ENCODE peak calls at places on chromosomes 1 and 21, in four cellular contexts. B, W, V and Y are unnamed samples.

GRCh38 chr1:66728021-66728420 is 24.2 kb upstream of the DYNLT5 start:
- DNase-seq in B (no peak), V (no peak), W (peak), Y (peak)

GRCh38 chr1:201262963-201263608 is 20.2 kb upstream of the PKP1 start:
- DNase-seq in V (no peak), B (no peak), W (no peak), Y (no peak)

GRCh38 chr1:241658081-241658793 is 6.2 kb downstream of the WDR64 start:
- DNase-seq in W (no peak), V (no peak), B (no peak), Y (peak)

GRCh38 chr1:192705510-192705909 is 69.6 kb downstream of the RGS13 start:
- DNase-seq in W (no peak), B (no peak), V (no peak), Y (no peak)

GRCh38 chr1:114353233-114353632 is 157.8 kb downstream of the TRIM33 start:
- DNase-seq in B (peak), W (peak), V (peak), Y (peak)

GRCh38 chr1:84078108-84078823 is 65.8 kb upstream of the PRKACB start:
- DNase-seq in B (peak), V (peak), W (peak), Y (peak)

GRCh38 chr1:114379358-114379757 is 131.6 kb downstream of the TRIM33 start:
- DNase-seq in W (no peak), B (no peak), V (no peak), Y (no peak)

GRCh38 chr1:28571911-28572310 is 19.0 kb downstream of the TRNAU1AP start:
- DNase-seq in B (no peak), W (no peak), V (no peak), Y (no peak)

GRCh38 chr1:91550961-91551360 is 50.3 kb downstream of the CDC7 start:
- DNase-seq in W (peak), V (peak), B (no peak), Y (no peak)

GRCh38 chr1:101140041-101140718 is 96.6 kb upstream of the S1PR1 start:
- DNase-seq in B (no peak), V (no peak), W (no peak), Y (no peak)

GRCh38 chr1:41024953-41025352 is 3.4 kb upstream of the SLFNL1 start:
- DNase-seq in V (no peak), W (no peak), B (no peak), Y (no peak)

GRCh38 chr1:96968582-96969378 is 247.2 kb downstream of the PTBP2 start:
- DNase-seq in W (peak), B (no peak), V (no peak), Y (peak)

GRCh38 chr1:178726545-178726944 is 1.5 kb downstream of the RALGPS2 start:
- DNase-seq in V (no peak), B (no peak), W (no peak), Y (no peak)
- H3K4me3 ChIP-seq in V (peak), B (peak), W (peak), Y (peak)

GRCh38 chr1:5427026-5427613 is 565.1 kb downstream of the NPHP4 start:
- DNase-seq in V (no peak), W (no peak), B (no peak), Y (no peak)

GRCh38 chr1:5423109-5423508 is 569.1 kb downstream of the NPHP4 start:
- DNase-seq in B (peak), V (no peak), W (no peak), Y (no peak)

GRCh38 chr1:5425304-5425703 is 566.9 kb downstream of the NPHP4 start:
- DNase-seq in B (no peak), V (no peak), W (no peak), Y (no peak)

GRCh38 chr1:5428391-5428790 is 563.8 kb downstream of the NPHP4 start:
- DNase-seq in W (no peak), B (no peak), V (no peak), Y (no peak)

DNA sequence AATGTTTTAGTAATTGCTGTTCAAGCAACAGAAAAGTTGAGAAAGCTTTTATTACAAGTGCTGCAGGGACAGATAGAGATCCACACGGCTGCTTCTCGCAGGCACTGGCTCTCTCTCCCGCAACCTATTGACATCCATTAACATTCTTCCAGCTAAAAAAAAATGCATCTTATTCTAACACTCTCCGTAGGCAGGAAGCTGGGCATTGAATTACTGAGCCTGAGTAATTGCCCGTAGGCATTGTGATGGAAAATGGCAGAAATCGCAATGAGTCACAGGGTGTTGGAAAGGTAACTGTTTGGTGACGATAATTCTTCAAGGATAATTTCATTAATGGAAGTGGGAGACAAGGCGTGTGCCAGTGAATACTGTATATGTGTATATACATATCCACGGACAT is 567.4 kb downstream of the NPHP4 start:
- DNase-seq in V (no peak), B (no peak), W (no peak), Y (no peak)
- TF ChIP-seq CTCF in V (no peak), B (no peak), W (no peak), Y (no peak)

GRCh38 chr21:16419188-16419874 is 689.5 kb downstream of the USP25 start:
- DNase-seq in V (no peak), B (no peak), W (peak), Y (peak)
- H3K4me3 ChIP-seq in V (no peak), B (no peak), W (peak), Y (peak)

DNA sequence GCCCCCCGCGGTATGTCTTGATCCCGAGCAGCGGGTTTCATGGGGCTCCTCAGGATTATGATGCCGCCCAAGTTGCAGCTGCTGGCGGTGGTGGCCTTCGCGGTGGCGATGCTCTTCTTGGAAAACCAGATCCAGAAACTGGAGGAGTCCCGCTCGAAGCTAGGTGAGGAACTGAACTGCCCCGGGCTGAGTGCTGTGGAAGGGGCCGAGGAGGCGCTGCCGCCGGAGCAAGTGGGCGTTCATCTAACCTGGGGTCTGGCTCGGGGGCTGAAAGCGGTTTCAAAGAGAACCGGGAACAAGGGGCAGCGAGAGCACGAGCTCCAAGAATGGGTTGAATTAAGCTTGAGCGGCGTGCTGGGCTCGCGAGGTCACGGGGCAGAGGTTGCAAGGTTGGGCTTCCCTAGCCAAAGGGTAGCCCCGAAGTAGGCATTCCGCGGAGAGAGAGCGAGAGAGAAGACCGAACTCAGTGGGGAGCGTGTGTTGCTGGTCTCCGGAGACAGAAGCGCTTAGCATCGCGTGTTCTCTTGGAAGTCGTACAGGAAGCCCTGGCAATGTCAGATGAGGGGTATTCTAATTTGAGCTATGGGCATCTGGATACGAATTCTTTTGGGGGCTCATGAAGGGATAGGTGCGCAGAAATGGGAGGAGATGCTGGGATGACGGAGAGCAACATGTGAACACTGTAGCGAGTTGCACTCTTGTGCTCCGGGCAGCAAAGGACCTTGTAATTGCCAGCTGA is 732 bp downstream of the HS2ST1 start:
- DNase-seq in B (peak), V (peak), W (peak), Y (peak)
- TF ChIP-seq CTCF in B (no peak), V (no peak), W (no peak), Y (no peak)

GRCh38 chr1:151401860-151402259 is 2.5 kb downstream of the PSMB4 start:
- DNase-seq in B (no peak), V (no peak), W (peak), Y (no peak)
- H3K4me3 ChIP-seq in B (no peak), V (no peak), W (no peak), Y (no peak)

GRCh38 chr1:167077868-167078210 is 12.3 kb downstream of the GPA33 start:
- DNase-seq in V (no peak), B (no peak), W (no peak), Y (no peak)

GRCh38 chr1:167081594-167081993 is 8.6 kb downstream of the GPA33 start:
- DNase-seq in V (no peak), B (no peak), W (no peak), Y (no peak)

GRCh38 chr1:167071286-167071685 is 18.9 kb downstream of the GPA33 start:
- DNase-seq in V (no peak), B (no peak), W (no peak), Y (no peak)

GRCh38 chr1:167077128-167077867 is 12.9 kb downstream of the GPA33 start:
- DNase-seq in W (no peak), V (no peak), B (no peak), Y (no peak)

GRCh38 chr1:167076136-167076710 is 14.0 kb downstream of the GPA33 start:
- DNase-seq in V (no peak), B (no peak), W (no peak), Y (no peak)
- TF ChIP-seq CTCF in V (no peak), B (no peak), W (no peak), Y (no peak)

DNA sequence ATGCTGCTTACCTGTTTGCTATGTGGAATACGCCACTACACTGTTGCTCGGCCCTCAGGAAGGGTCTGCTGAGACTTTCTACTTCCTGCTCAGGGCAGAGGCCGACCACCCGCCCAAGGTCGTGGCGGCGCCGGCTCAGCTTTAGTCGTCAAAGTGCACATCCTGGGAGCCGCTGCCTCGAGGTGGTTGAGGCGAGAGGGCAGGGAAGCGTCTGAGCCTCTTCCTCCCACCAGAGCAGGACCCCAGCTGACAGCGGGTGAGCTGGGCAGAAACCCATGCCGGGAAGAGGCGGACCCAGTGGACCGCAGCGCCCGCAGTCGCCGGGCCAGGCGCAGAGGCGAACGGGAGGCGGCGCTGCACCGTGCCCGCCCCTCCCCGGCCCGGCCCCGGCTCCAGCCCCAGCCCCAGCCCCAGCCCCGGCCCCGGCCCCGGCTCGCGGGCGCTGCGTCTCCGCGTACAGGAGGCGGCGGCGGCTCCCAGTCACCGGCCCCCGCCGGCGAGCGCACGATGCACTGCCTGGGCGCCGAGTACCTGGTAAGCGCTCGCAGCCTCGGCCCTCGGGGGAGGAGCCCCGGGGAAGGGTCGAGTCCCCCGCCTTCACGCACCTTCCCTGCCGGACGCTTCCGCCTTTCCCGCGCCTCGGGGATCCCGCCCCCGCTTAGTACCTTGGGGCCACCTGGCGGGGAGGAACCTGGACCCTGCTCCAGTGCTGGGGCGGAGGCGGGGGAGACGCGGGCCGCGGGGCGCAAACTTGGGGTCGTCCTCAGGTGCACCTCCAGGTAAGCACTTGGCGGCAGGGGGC is at the start of gene SLC44A3:
- DNase-seq in W (peak), B (no peak), V (peak), Y (peak)
- H3K4me3 ChIP-seq in W (peak), B (no peak), V (no peak), Y (peak)

DNA sequence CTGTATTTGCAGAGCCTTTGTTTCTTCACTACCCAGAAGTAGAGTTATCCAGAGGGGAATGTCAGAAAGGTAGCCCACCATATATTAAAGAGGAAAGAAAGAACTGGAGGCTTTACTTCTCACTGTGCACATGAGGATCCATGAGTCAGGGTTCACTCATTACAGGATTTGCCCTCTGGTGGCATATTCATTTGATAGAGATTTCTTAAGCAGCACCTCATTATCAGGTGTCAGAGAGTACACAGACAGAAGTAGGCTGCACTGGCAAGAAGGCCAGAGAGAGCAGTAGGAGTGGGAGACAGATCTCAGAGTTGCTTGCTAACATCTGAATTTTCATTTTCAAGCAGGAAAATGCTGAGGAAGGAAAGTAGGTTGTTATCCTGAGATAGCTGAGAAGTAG is 123.8 kb downstream of the PIK3R3 start:
- DNase-seq in B (no peak), V (no peak), W (no peak), Y (no peak)
- TF ChIP-seq CTCF in B (no peak), V (no peak), W (no peak), Y (no peak)